ENCODE peak calls at places on chromosome 1, in eight cellular contexts. One of them, this sample, is unnamed.

GRCh38 chr1:156627313-156627880 is 8.2 kb downstream of the HAPLN2 start:
- DNase-seq in LoVo: peak
- DNase-seq in amygdala: peak
- DNase-seq in hypothalamus: no peak
- DNase-seq in cardiac septum: peak
- DNase-seq in right atrium auricular region: no peak
- DNase-seq in cerebellar nuclear complex: no peak
- DNase-seq in left lung: no peak
- DNase-seq in this sample: no peak

GRCh38 chr1:5690878-5691277 is 301.3 kb downstream of the NPHP4 start:
- DNase-seq in left lung: no peak
- DNase-seq in hypothalamus: no peak
- DNase-seq in amygdala: no peak
- DNase-seq in right atrium auricular region: no peak
- DNase-seq in cardiac septum: no peak
- DNase-seq in LoVo: no peak
- DNase-seq in cerebellar nuclear complex: no peak
- DNase-seq in this sample: no peak

GRCh38 chr1:228867093-228867950 is 132.0 kb downstream of the RHOU start:
- DNase-seq in left lung: no peak
- DNase-seq in LoVo: peak
- DNase-seq in cerebellar nuclear complex: no peak
- DNase-seq in amygdala: no peak
- DNase-seq in cardiac septum: no peak
- DNase-seq in hypothalamus: no peak
- DNase-seq in right atrium auricular region: no peak
- DNase-seq in this sample: peak

GRCh38 chr1:58352476-58353092 is 193.9 kb downstream of the OMA1 start:
- DNase-seq in left lung: no peak
- DNase-seq in cardiac septum: no peak
- DNase-seq in LoVo: no peak
- DNase-seq in amygdala: no peak
- DNase-seq in right atrium auricular region: no peak
- DNase-seq in cerebellar nuclear complex: no peak
- DNase-seq in hypothalamus: no peak
- DNase-seq in this sample: no peak

GRCh38 chr1:103198996-103199395 is 90.7 kb upstream of the COL11A1 start:
- DNase-seq in left lung: no peak
- DNase-seq in LoVo: no peak
- DNase-seq in amygdala: no peak
- DNase-seq in cerebellar nuclear complex: no peak
- DNase-seq in cardiac septum: no peak
- DNase-seq in hypothalamus: no peak
- DNase-seq in right atrium auricular region: no peak
- DNase-seq in this sample: no peak

GRCh38 chr1:184535191-184535970 is 148.6 kb downstream of the C1orf21 start:
- DNase-seq in LoVo: no peak
- DNase-seq in amygdala: no peak
- DNase-seq in left lung: no peak
- DNase-seq in hypothalamus: no peak
- DNase-seq in cardiac septum: no peak
- DNase-seq in cerebellar nuclear complex: no peak
- DNase-seq in right atrium auricular region: no peak
- DNase-seq in this sample: no peak

GRCh38 chr1:16208270-16208987 is 4.0 kb downstream of the ARHGEF19 start:
- DNase-seq in hypothalamus: no peak
- DNase-seq in amygdala: no peak
- DNase-seq in right atrium auricular region: no peak
- DNase-seq in cerebellar nuclear complex: no peak
- DNase-seq in left lung: no peak
- DNase-seq in LoVo: no peak
- DNase-seq in cardiac septum: no peak
- DNase-seq in this sample: no peak

GRCh38 chr1:201334325-201335173 is 42.9 kb downstream of the TNNT2 start:
- DNase-seq in right atrium auricular region: no peak
- DNase-seq in hypothalamus: no peak
- DNase-seq in LoVo: no peak
- DNase-seq in left lung: no peak
- DNase-seq in cerebellar nuclear complex: no peak
- DNase-seq in cardiac septum: peak
- DNase-seq in amygdala: no peak
- DNase-seq in this sample: no peak

GRCh38 chr1:214545293-214545692 is 6.1 kb downstream of the PTPN14 start:
- DNase-seq in right atrium auricular region: no peak
- DNase-seq in LoVo: no peak
- DNase-seq in cerebellar nuclear complex: no peak
- DNase-seq in amygdala: no peak
- DNase-seq in left lung: no peak
- DNase-seq in hypothalamus: no peak
- DNase-seq in cardiac septum: no peak
- DNase-seq in this sample: no peak

GRCh38 chr1:54229281-54229891 is 29.4 kb downstream of the MRPL37 start:
- DNase-seq in left lung: no peak
- DNase-seq in cerebellar nuclear complex: no peak
- DNase-seq in hypothalamus: no peak
- DNase-seq in right atrium auricular region: no peak
- DNase-seq in amygdala: no peak
- DNase-seq in cardiac septum: no peak
- DNase-seq in LoVo: peak
- DNase-seq in this sample: no peak

GRCh38 chr1:204837440-204838084 is 33.1 kb upstream of the NFASC start:
- DNase-seq in cardiac septum: no peak
- DNase-seq in right atrium auricular region: no peak
- DNase-seq in left lung: no peak
- DNase-seq in hypothalamus: no peak
- DNase-seq in LoVo: peak
- DNase-seq in cerebellar nuclear complex: no peak
- DNase-seq in amygdala: no peak
- DNase-seq in this sample: no peak

GRCh38 chr1:86435327-86435726 is 11.4 kb downstream of the CLCA2 start:
- DNase-seq in LoVo: no peak
- DNase-seq in left lung: no peak
- DNase-seq in cardiac septum: no peak
- DNase-seq in amygdala: no peak
- DNase-seq in cerebellar nuclear complex: no peak
- DNase-seq in hypothalamus: no peak
- DNase-seq in right atrium auricular region: no peak
- DNase-seq in this sample: no peak

GRCh38 chr1:5375437-5375836 is 616.8 kb downstream of the NPHP4 start:
- DNase-seq in left lung: no peak
- DNase-seq in LoVo: no peak
- DNase-seq in cardiac septum: no peak
- DNase-seq in amygdala: no peak
- DNase-seq in right atrium auricular region: no peak
- DNase-seq in hypothalamus: no peak
- DNase-seq in cerebellar nuclear complex: no peak
- DNase-seq in this sample: no peak

GRCh38 chr1:228276361-228276831 is 68.6 kb downstream of the OBSCN start:
- DNase-seq in LoVo: no peak
- DNase-seq in cerebellar nuclear complex: no peak
- DNase-seq in hypothalamus: no peak
- DNase-seq in left lung: no peak
- DNase-seq in right atrium auricular region: no peak
- DNase-seq in amygdala: no peak
- DNase-seq in cardiac septum: peak
- DNase-seq in this sample: no peak

GRCh38 chr1:204241050-204241449 is 27.3 kb upstream of the GOLT1A start:
- DNase-seq in LoVo: no peak
- DNase-seq in cerebellar nuclear complex: no peak
- DNase-seq in cardiac septum: no peak
- DNase-seq in hypothalamus: no peak
- DNase-seq in left lung: no peak
- DNase-seq in right atrium auricular region: no peak
- DNase-seq in amygdala: no peak
- DNase-seq in this sample: no peak

GRCh38 chr1:239952348-239953307 is 139.1 kb upstream of the FMN2 start:
- DNase-seq in left lung: no peak
- DNase-seq in amygdala: no peak
- DNase-seq in right atrium auricular region: no peak
- DNase-seq in cardiac septum: no peak
- DNase-seq in hypothalamus: no peak
- DNase-seq in LoVo: no peak
- DNase-seq in cerebellar nuclear complex: no peak
- DNase-seq in this sample: no peak

GRCh38 chr1:73635021-73635420 is 563.0 kb downstream of the LRRIQ3 start:
- DNase-seq in right atrium auricular region: no peak
- DNase-seq in hypothalamus: no peak
- DNase-seq in LoVo: no peak
- DNase-seq in cerebellar nuclear complex: no peak
- DNase-seq in left lung: no peak
- DNase-seq in amygdala: no peak
- DNase-seq in cardiac septum: no peak
- DNase-seq in this sample: no peak

GRCh38 chr1:107935396-107936064 is 29.4 kb downstream of the VAV3 start:
- DNase-seq in cerebellar nuclear complex: no peak
- DNase-seq in amygdala: no peak
- DNase-seq in cardiac septum: no peak
- DNase-seq in left lung: no peak
- DNase-seq in LoVo: no peak
- DNase-seq in right atrium auricular region: no peak
- DNase-seq in hypothalamus: no peak
- DNase-seq in this sample: no peak

GRCh38 chr1:24189528-24189927 is 2.4 kb upstream of the IFNLR1 start:
- DNase-seq in LoVo: no peak
- DNase-seq in cerebellar nuclear complex: no peak
- DNase-seq in cardiac septum: no peak
- DNase-seq in left lung: peak
- DNase-seq in right atrium auricular region: no peak
- DNase-seq in amygdala: no peak
- DNase-seq in hypothalamus: no peak
- DNase-seq in this sample: no peak

GRCh38 chr1:169113613-169114119 is 7.2 kb downstream of the ATP1B1 start:
- DNase-seq in hypothalamus: no peak
- DNase-seq in right atrium auricular region: no peak
- DNase-seq in cerebellar nuclear complex: no peak
- DNase-seq in left lung: no peak
- DNase-seq in LoVo: peak
- DNase-seq in amygdala: no peak
- DNase-seq in cardiac septum: no peak
- DNase-seq in this sample: no peak

GRCh38 chr1:174150499-174150898 is 8.8 kb upstream of the RABGAP1L start:
- DNase-seq in cerebellar nuclear complex: no peak
- DNase-seq in LoVo: no peak
- DNase-seq in right atrium auricular region: no peak
- DNase-seq in amygdala: no peak
- DNase-seq in cardiac septum: no peak
- DNase-seq in left lung: no peak
- DNase-seq in hypothalamus: no peak
- DNase-seq in this sample: no peak

GRCh38 chr1:53112861-53113260 is 29.6 kb downstream of the SLC1A7 start:
- DNase-seq in hypothalamus: no peak
- DNase-seq in left lung: no peak
- DNase-seq in amygdala: no peak
- DNase-seq in cardiac septum: no peak
- DNase-seq in LoVo: no peak
- DNase-seq in cerebellar nuclear complex: no peak
- DNase-seq in right atrium auricular region: no peak
- DNase-seq in this sample: no peak

GRCh38 chr1:54996359-54996868 is 2.3 kb upstream of the BSND start:
- DNase-seq in cerebellar nuclear complex: peak
- DNase-seq in left lung: peak
- DNase-seq in LoVo: peak
- DNase-seq in right atrium auricular region: peak
- DNase-seq in amygdala: peak
- DNase-seq in cardiac septum: peak
- DNase-seq in hypothalamus: peak
- DNase-seq in this sample: peak

GRCh38 chr1:202374077-202374476 is 25.6 kb downstream of the PPP1R12B start:
- DNase-seq in cardiac septum: no peak
- DNase-seq in amygdala: no peak
- DNase-seq in left lung: no peak
- DNase-seq in hypothalamus: no peak
- DNase-seq in right atrium auricular region: no peak
- DNase-seq in cerebellar nuclear complex: no peak
- DNase-seq in LoVo: no peak
- DNase-seq in this sample: no peak

GRCh38 chr1:199723557-199723956 is 304.0 kb upstream of the NR5A2 start:
- DNase-seq in amygdala: no peak
- DNase-seq in hypothalamus: no peak
- DNase-seq in cardiac septum: no peak
- DNase-seq in cerebellar nuclear complex: no peak
- DNase-seq in right atrium auricular region: no peak
- DNase-seq in left lung: no peak
- DNase-seq in LoVo: no peak
- DNase-seq in this sample: no peak

This sample was measured in left ventricle myocardium superior.